ENCODE peak calls at places on chromosomes 13 and 19, in seven cellular contexts. P is H9, I is adipocyte, F is IMR-90, Q is mesendoderm, A is MM.1S, J is colonic mucosa. M is an unnamed sample.

GRCh38 chr13:43573361-43573740 is 213.4 kb downstream of the ENOX1 start:
- DNase-seq in A (no peak), P (no peak), J (no peak), F (no peak), Q (peak; percentile 75), I (peak; percentile 9), M (no peak)

GRCh38 chr13:100818706-100819105 is 144.1 kb upstream of the TMTC4 start:
- DNase-seq in J (no peak), A (no peak), P (no peak), Q (no peak), F (no peak), I (no peak), M (no peak)

GRCh38 chr19:17081672-17082630 is 6.4 kb downstream of the MYO9B start:
- DNase-seq in A (no peak), F (no peak), Q (peak; percentile 13), I (no peak), J (no peak), P (no peak), M (no peak)

GRCh38 chr13:114130708-114131580 is 1.5 kb downstream of the RASA3 start:
- DNase-seq in Q (peak; percentile 90), A (peak; percentile 78), F (peak; percentile 91), P (peak; percentile 55), J (peak; percentile 47), I (peak; percentile 76), M (peak; percentile 68)

GRCh38 chr13:26280295-26280694 is 26.4 kb downstream of the CDK8 start:
- DNase-seq in I (peak; percentile 59), J (no peak), F (peak; percentile 70), Q (no peak), A (no peak), P (no peak), M (no peak)

GRCh38 chr19:55460670-55461258 is 678 bp downstream of the ISOC2 start:
- DNase-seq in P (peak; percentile 95), Q (peak; percentile 93), F (peak; percentile 74), I (peak; percentile 89), J (peak; percentile 92), A (no peak), M (peak; percentile 93)

GRCh38 chr13:111789420-111789819 is 277.5 kb upstream of the SOX1 start:
- DNase-seq in I (no peak), F (no peak), A (no peak), P (no peak), Q (no peak), J (no peak), M (no peak)

GRCh38 chr19:418761-419632 is 10.1 kb upstream of the C2CD4C start:
- DNase-seq in Q (no peak), A (no peak), I (no peak), F (no peak), J (no peak), P (no peak), M (no peak)

GRCh38 chr19:3785938-3786824 is at the start of gene MATK:
- DNase-seq in F (no peak), J (no peak), Q (no peak), P (no peak), I (no peak), A (no peak), M (peak; percentile 58)

GRCh38 chr19:3783660-3784584 is 2.3 kb downstream of the MATK start:
- DNase-seq in P (peak; percentile 87), F (no peak), J (no peak), I (no peak), Q (peak; percentile 74), A (no peak), M (peak; percentile 60)

GRCh38 chr19:3782903-3783302 is 3.3 kb downstream of the MATK start:
- DNase-seq in Q (no peak), A (no peak), I (no peak), F (no peak), J (no peak), P (peak; percentile 19), M (peak; percentile 1)

GRCh38 chr19:3784607-3785463 is 1.3 kb downstream of the MATK start:
- DNase-seq in J (no peak), A (no peak), P (peak; percentile 27), Q (peak; percentile 18), I (no peak), F (no peak), M (peak; percentile 2)

DNA sequence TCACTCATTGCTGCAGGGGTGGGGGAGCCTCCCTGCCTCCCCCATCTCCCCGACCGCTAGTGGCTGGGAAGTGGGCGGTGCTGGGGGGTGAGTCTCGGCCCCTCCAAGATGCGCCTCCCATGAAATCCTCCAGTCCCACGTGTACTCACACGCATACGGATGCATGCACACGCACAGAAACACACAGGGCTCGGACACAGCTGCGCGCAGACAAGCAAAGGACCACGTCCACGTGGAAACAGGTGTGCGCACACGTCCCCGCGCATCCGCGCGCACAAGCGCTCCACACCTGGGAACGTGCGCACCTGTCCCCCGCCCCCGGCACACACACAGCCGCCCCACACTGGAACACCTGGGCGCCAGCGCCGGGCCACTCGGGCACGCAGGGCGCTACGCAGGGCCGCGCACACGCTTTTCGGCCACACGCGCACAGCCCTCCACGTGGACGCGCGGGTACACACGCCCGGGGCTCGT is 680 bp downstream of the MATK start:
- DNase-seq in I (no peak), F (no peak), P (no peak), A (no peak), Q (no peak), J (no peak), M (peak; percentile 2)
- H3K9ac ChIP-seq in I (no peak overlapping the region), F (no peak overlapping the region), P (no peak overlapping the region), A (no peak overlapping the region), Q (peak overlapping the region; percentile 24), J (no peak overlapping the region), M (no peak overlapping the region)

GRCh38 chr19:4386038-4386782 is 14.1 kb downstream of the SH3GL1 start:
- DNase-seq in I (peak; percentile 54), J (no peak), A (no peak), F (peak; percentile 53), Q (no peak), P (no peak), M (no peak)
- H3K9ac ChIP-seq in I (peak overlapping the region; percentile 42), J (no peak overlapping the region), A (no peak overlapping the region), F (no peak overlapping the region), Q (no peak overlapping the region), P (no peak overlapping the region), M (no peak overlapping the region)

GRCh38 chr13:22086593-22086992 is 415.7 kb downstream of the FGF9 start:
- DNase-seq in A (no peak), I (no peak), Q (no peak), J (no peak), F (peak; percentile 33), P (no peak), M (no peak)
- H3K9ac ChIP-seq in A (no peak overlapping the region), I (peak overlapping the region; percentile 31), Q (no peak overlapping the region), J (no peak overlapping the region), F (no peak overlapping the region), P (no peak overlapping the region), M (no peak overlapping the region)

GRCh38 chr19:45103200-45103624 is 10.2 kb downstream of the PPP1R37 start:
- DNase-seq in A (no peak), P (no peak), J (no peak), F (no peak), Q (no peak), I (no peak), M (no peak)
- H3K9ac ChIP-seq in A (no peak overlapping the region), P (no peak overlapping the region), J (no peak overlapping the region), F (peak overlapping the region; percentile 30), Q (no peak overlapping the region), I (no peak overlapping the region), M (no peak overlapping the region)

M was measured in neural progenitor cell.